ENCODE peak calls at places on chromosomes 4 and X, in eight cellular contexts. W is NCI-H1092, D is NCI-H524, A is iris pigment epithelial cell, O is mammary epithelial cell, X is AG08396, I is T-cell, P is fibroblast of mammary gland. B is an unnamed sample.

GRCh38 chr4:186758929-186759682 is 35.5 kb upstream of the FAT1 start:
- DNase-seq in I (no peak), D (no peak), O (no peak), P (no peak), W (no peak), X (no peak), A (no peak), B (no peak)

GRCh38 chr4:123505457-123506310 is 109.1 kb downstream of the SPRY1 start:
- DNase-seq in O (no peak), D (peak), I (no peak), W (peak), X (peak), P (peak), A (peak), B (no peak)

GRCh38 chr4:17336524-17336941 is 175.4 kb downstream of the QDPR start:
- DNase-seq in I (peak), P (no peak), O (peak), A (peak), X (no peak), W (no peak), D (no peak), B (peak)

GRCh38 chrX:55488268-55488558 is 1.4 kb downstream of the USP51 start:
- DNase-seq in D (no peak), W (no peak), O (no peak), X (no peak), P (no peak), I (peak), A (no peak), B (no peak)

GRCh38 chrX:131067846-131068745 is 9.9 kb downstream of the ARHGAP36 start:
- DNase-seq in I (no peak), D (peak), W (no peak), X (no peak), O (no peak), A (no peak), P (no peak), B (no peak)

GRCh38 chr4:3196670-3197359 is 52.1 kb upstream of the MSANTD1 start:
- DNase-seq in X (no peak), P (no peak), W (no peak), O (no peak), I (no peak), D (no peak), A (no peak), B (no peak)

GRCh38 chr4:24537025-24537424 is 47.3 kb downstream of the DHX15 start:
- DNase-seq in D (no peak), O (no peak), P (no peak), X (no peak), I (no peak), A (no peak), W (no peak), B (no peak)

GRCh38 chrX:14029425-14030247 is at the start of gene GEMIN8:
- DNase-seq in A (peak), O (peak), X (peak), D (peak), P (peak), I (peak), W (peak), B (peak)

GRCh38 chr4:6204871-6205583 is 4.7 kb upstream of the JAKMIP1 start:
- DNase-seq in D (no peak), A (no peak), P (no peak), W (no peak), X (no peak), O (no peak), I (no peak), B (no peak)

GRCh38 chrX:1451676-1452496 is 823 bp downstream of the ASMTL start:
- DNase-seq in D (no peak), W (no peak), P (no peak), X (no peak), O (no peak), A (no peak), I (no peak), B (no peak)

GRCh38 chr4:138866314-138866713 is 149.3 kb upstream of the NOCT start:
- DNase-seq in I (no peak), A (no peak), D (no peak), W (no peak), O (no peak), X (no peak), P (no peak), B (no peak)

GRCh38 chr4:169207436-169208089 is 63.2 kb downstream of the SH3RF1 start:
- DNase-seq in O (no peak), P (no peak), D (no peak), X (no peak), W (no peak), I (no peak), A (peak), B (no peak)

GRCh38 chr4:73762409-73762808 is 22.0 kb downstream of the CXCL8 start:
- DNase-seq in A (no peak), O (no peak), W (no peak), X (no peak), P (no peak), I (no peak), D (no peak), B (no peak)

GRCh38 chrX:120790118-120790517 is 85.5 kb downstream of the CT47B1 start:
- DNase-seq in P (peak), A (peak), W (peak), O (peak), D (peak), I (peak), X (peak), B (peak)

GRCh38 chrX:40299502-40300118 is 201.9 kb upstream of the BCOR start:
- DNase-seq in O (no peak), I (no peak), X (no peak), A (no peak), P (no peak), D (no peak), W (no peak), B (no peak)

B was measured in naive thymus-derived CD4-positive, alpha-beta T cell.